ENCODE peak calls at places on chromosomes 4 and X, in four cellular contexts. One of them, this sample, is unnamed.

GRCh38 chr4:182416101-182416500 is 172.9 kb downstream of the TENM3 start:
- DNase-seq in activated CD8-positive, alpha-beta memory T cell treated with anti-CD3 and anti-CD28 coated beads, Interleukin-2, amount 50 U/mL, for 48 hours: no peak
- DNase-seq in left cardiac atrium: no peak
- DNase-seq in stimulated activated effector memory CD8-positive, alpha-beta T cell treated with anti-CD3 and anti-CD28 coated beads, Interleukin-12 subunit alpha, Interleukin-12 subunit beta, amount 100 ng/mL, for 72 hours: no peak
- DNase-seq in this sample: no peak

GRCh38 chr4:124121511-124121934 is 591.0 kb downstream of the ANKRD50 start:
- DNase-seq in activated CD8-positive, alpha-beta memory T cell treated with anti-CD3 and anti-CD28 coated beads, Interleukin-2, amount 50 U/mL, for 48 hours: no peak
- DNase-seq in left cardiac atrium: no peak
- DNase-seq in stimulated activated effector memory CD8-positive, alpha-beta T cell treated with anti-CD3 and anti-CD28 coated beads, Interleukin-12 subunit alpha, Interleukin-12 subunit beta, amount 100 ng/mL, for 72 hours: no peak
- DNase-seq in this sample: no peak

GRCh38 chr4:81470456-81471327 is 1.0 kb downstream of the RASGEF1B start:
- DNase-seq in activated CD8-positive, alpha-beta memory T cell treated with anti-CD3 and anti-CD28 coated beads, Interleukin-2, amount 50 U/mL, for 48 hours: peak; percentile 65
- DNase-seq in left cardiac atrium: peak; percentile 65
- DNase-seq in stimulated activated effector memory CD8-positive, alpha-beta T cell treated with anti-CD3 and anti-CD28 coated beads, Interleukin-12 subunit alpha, Interleukin-12 subunit beta, amount 100 ng/mL, for 72 hours: peak; percentile 71
- DNase-seq in this sample: no peak

GRCh38 chr4:6180841-6181631 is 19.3 kb downstream of the JAKMIP1 start:
- DNase-seq in activated CD8-positive, alpha-beta memory T cell treated with anti-CD3 and anti-CD28 coated beads, Interleukin-2, amount 50 U/mL, for 48 hours: peak; percentile 64
- DNase-seq in left cardiac atrium: no peak
- DNase-seq in stimulated activated effector memory CD8-positive, alpha-beta T cell treated with anti-CD3 and anti-CD28 coated beads, Interleukin-12 subunit alpha, Interleukin-12 subunit beta, amount 100 ng/mL, for 72 hours: peak; percentile 94
- DNase-seq in this sample: no peak

GRCh38 chr4:100823066-100823992 is 305.5 kb upstream of the EMCN start:
- DNase-seq in activated CD8-positive, alpha-beta memory T cell treated with anti-CD3 and anti-CD28 coated beads, Interleukin-2, amount 50 U/mL, for 48 hours: no peak
- DNase-seq in left cardiac atrium: no peak
- DNase-seq in stimulated activated effector memory CD8-positive, alpha-beta T cell treated with anti-CD3 and anti-CD28 coated beads, Interleukin-12 subunit alpha, Interleukin-12 subunit beta, amount 100 ng/mL, for 72 hours: peak; percentile 82
- DNase-seq in this sample: no peak

GRCh38 chrX:102714994-102715393 is 2.7 kb downstream of the GPRASP2 start:
- DNase-seq in activated CD8-positive, alpha-beta memory T cell treated with anti-CD3 and anti-CD28 coated beads, Interleukin-2, amount 50 U/mL, for 48 hours: no peak
- DNase-seq in left cardiac atrium: no peak
- DNase-seq in stimulated activated effector memory CD8-positive, alpha-beta T cell treated with anti-CD3 and anti-CD28 coated beads, Interleukin-12 subunit alpha, Interleukin-12 subunit beta, amount 100 ng/mL, for 72 hours: no peak
- DNase-seq in this sample: no peak

GRCh38 chr4:2044542-2045517 is 14.3 kb upstream of the NAT8L start:
- DNase-seq in activated CD8-positive, alpha-beta memory T cell treated with anti-CD3 and anti-CD28 coated beads, Interleukin-2, amount 50 U/mL, for 48 hours: no peak
- DNase-seq in left cardiac atrium: no peak
- DNase-seq in stimulated activated effector memory CD8-positive, alpha-beta T cell treated with anti-CD3 and anti-CD28 coated beads, Interleukin-12 subunit alpha, Interleukin-12 subunit beta, amount 100 ng/mL, for 72 hours: no peak
- DNase-seq in this sample: no peak

GRCh38 chrX:39682778-39683177 is 415.0 kb downstream of the BCOR start:
- DNase-seq in activated CD8-positive, alpha-beta memory T cell treated with anti-CD3 and anti-CD28 coated beads, Interleukin-2, amount 50 U/mL, for 48 hours: no peak
- DNase-seq in left cardiac atrium: no peak
- DNase-seq in stimulated activated effector memory CD8-positive, alpha-beta T cell treated with anti-CD3 and anti-CD28 coated beads, Interleukin-12 subunit alpha, Interleukin-12 subunit beta, amount 100 ng/mL, for 72 hours: no peak
- DNase-seq in this sample: no peak

GRCh38 chrX:41984628-41985027 is 61.3 kb upstream of the CASK start:
- DNase-seq in activated CD8-positive, alpha-beta memory T cell treated with anti-CD3 and anti-CD28 coated beads, Interleukin-2, amount 50 U/mL, for 48 hours: no peak
- DNase-seq in left cardiac atrium: no peak
- DNase-seq in stimulated activated effector memory CD8-positive, alpha-beta T cell treated with anti-CD3 and anti-CD28 coated beads, Interleukin-12 subunit alpha, Interleukin-12 subunit beta, amount 100 ng/mL, for 72 hours: no peak
- DNase-seq in this sample: no peak

GRCh38 chrX:136650811-136651210 is 2.9 kb downstream of the CD40LG start:
- DNase-seq in activated CD8-positive, alpha-beta memory T cell treated with anti-CD3 and anti-CD28 coated beads, Interleukin-2, amount 50 U/mL, for 48 hours: no peak
- DNase-seq in left cardiac atrium: no peak
- DNase-seq in stimulated activated effector memory CD8-positive, alpha-beta T cell treated with anti-CD3 and anti-CD28 coated beads, Interleukin-12 subunit alpha, Interleukin-12 subunit beta, amount 100 ng/mL, for 72 hours: no peak
- DNase-seq in this sample: no peak

GRCh38 chr4:182531555-182532162 is 288.5 kb downstream of the TENM3 start:
- DNase-seq in activated CD8-positive, alpha-beta memory T cell treated with anti-CD3 and anti-CD28 coated beads, Interleukin-2, amount 50 U/mL, for 48 hours: no peak
- DNase-seq in left cardiac atrium: no peak
- DNase-seq in stimulated activated effector memory CD8-positive, alpha-beta T cell treated with anti-CD3 and anti-CD28 coated beads, Interleukin-12 subunit alpha, Interleukin-12 subunit beta, amount 100 ng/mL, for 72 hours: no peak
- DNase-seq in this sample: no peak

GRCh38 chr4:138910201-138910913 is 105.2 kb upstream of the NOCT start:
- DNase-seq in activated CD8-positive, alpha-beta memory T cell treated with anti-CD3 and anti-CD28 coated beads, Interleukin-2, amount 50 U/mL, for 48 hours: no peak
- DNase-seq in left cardiac atrium: no peak
- DNase-seq in stimulated activated effector memory CD8-positive, alpha-beta T cell treated with anti-CD3 and anti-CD28 coated beads, Interleukin-12 subunit alpha, Interleukin-12 subunit beta, amount 100 ng/mL, for 72 hours: no peak
- DNase-seq in this sample: no peak

GRCh38 chrX:15672886-15673285 is 8.3 kb upstream of the CLTRN start:
- DNase-seq in activated CD8-positive, alpha-beta memory T cell treated with anti-CD3 and anti-CD28 coated beads, Interleukin-2, amount 50 U/mL, for 48 hours: no peak
- DNase-seq in left cardiac atrium: no peak
- DNase-seq in stimulated activated effector memory CD8-positive, alpha-beta T cell treated with anti-CD3 and anti-CD28 coated beads, Interleukin-12 subunit alpha, Interleukin-12 subunit beta, amount 100 ng/mL, for 72 hours: no peak
- DNase-seq in this sample: no peak

GRCh38 chr4:128854433-128854832 is 44.9 kb downstream of the JADE1 start:
- DNase-seq in activated CD8-positive, alpha-beta memory T cell treated with anti-CD3 and anti-CD28 coated beads, Interleukin-2, amount 50 U/mL, for 48 hours: no peak
- DNase-seq in left cardiac atrium: no peak
- DNase-seq in stimulated activated effector memory CD8-positive, alpha-beta T cell treated with anti-CD3 and anti-CD28 coated beads, Interleukin-12 subunit alpha, Interleukin-12 subunit beta, amount 100 ng/mL, for 72 hours: peak; percentile 56
- DNase-seq in this sample: no peak

GRCh38 chrX:31679861-31680260 is 608.0 kb upstream of the FTHL17 start:
- DNase-seq in activated CD8-positive, alpha-beta memory T cell treated with anti-CD3 and anti-CD28 coated beads, Interleukin-2, amount 50 U/mL, for 48 hours: no peak
- DNase-seq in left cardiac atrium: no peak
- DNase-seq in stimulated activated effector memory CD8-positive, alpha-beta T cell treated with anti-CD3 and anti-CD28 coated beads, Interleukin-12 subunit alpha, Interleukin-12 subunit beta, amount 100 ng/mL, for 72 hours: no peak
- DNase-seq in this sample: no peak

GRCh38 chrX:154369453-154370299 is 4.8 kb downstream of the FLNA start:
- DNase-seq in activated CD8-positive, alpha-beta memory T cell treated with anti-CD3 and anti-CD28 coated beads, Interleukin-2, amount 50 U/mL, for 48 hours: peak; percentile 82
- DNase-seq in left cardiac atrium: peak; percentile 87
- DNase-seq in stimulated activated effector memory CD8-positive, alpha-beta T cell treated with anti-CD3 and anti-CD28 coated beads, Interleukin-12 subunit alpha, Interleukin-12 subunit beta, amount 100 ng/mL, for 72 hours: peak; percentile 85
- DNase-seq in this sample: no peak

GRCh38 chrX:109943740-109944092 is 59.2 kb upstream of the TMEM164 start:
- DNase-seq in activated CD8-positive, alpha-beta memory T cell treated with anti-CD3 and anti-CD28 coated beads, Interleukin-2, amount 50 U/mL, for 48 hours: no peak
- DNase-seq in left cardiac atrium: no peak
- DNase-seq in stimulated activated effector memory CD8-positive, alpha-beta T cell treated with anti-CD3 and anti-CD28 coated beads, Interleukin-12 subunit alpha, Interleukin-12 subunit beta, amount 100 ng/mL, for 72 hours: no peak
- DNase-seq in this sample: no peak

GRCh38 chr4:20253799-20254409 is 2.2 kb downstream of the SLIT2 start:
- DNase-seq in activated CD8-positive, alpha-beta memory T cell treated with anti-CD3 and anti-CD28 coated beads, Interleukin-2, amount 50 U/mL, for 48 hours: peak; percentile 46
- DNase-seq in left cardiac atrium: peak; percentile 36
- DNase-seq in stimulated activated effector memory CD8-positive, alpha-beta T cell treated with anti-CD3 and anti-CD28 coated beads, Interleukin-12 subunit alpha, Interleukin-12 subunit beta, amount 100 ng/mL, for 72 hours: no peak
- DNase-seq in this sample: peak; percentile 71

GRCh38 chr4:121041307-121042090 is 30.8 kb downstream of the NDNF start:
- DNase-seq in activated CD8-positive, alpha-beta memory T cell treated with anti-CD3 and anti-CD28 coated beads, Interleukin-2, amount 50 U/mL, for 48 hours: no peak
- DNase-seq in left cardiac atrium: no peak
- DNase-seq in stimulated activated effector memory CD8-positive, alpha-beta T cell treated with anti-CD3 and anti-CD28 coated beads, Interleukin-12 subunit alpha, Interleukin-12 subunit beta, amount 100 ng/mL, for 72 hours: peak; percentile 52
- DNase-seq in this sample: no peak

GRCh38 chrX:3550160-3550765 is 163.2 kb downstream of the PRKX start:
- DNase-seq in activated CD8-positive, alpha-beta memory T cell treated with anti-CD3 and anti-CD28 coated beads, Interleukin-2, amount 50 U/mL, for 48 hours: no peak
- DNase-seq in left cardiac atrium: no peak
- DNase-seq in stimulated activated effector memory CD8-positive, alpha-beta T cell treated with anti-CD3 and anti-CD28 coated beads, Interleukin-12 subunit alpha, Interleukin-12 subunit beta, amount 100 ng/mL, for 72 hours: no peak
- DNase-seq in this sample: no peak

This sample was measured in type B pancreatic cell.